ENCODE peak calls at places on chromosomes 11 and 22, in ten cellular contexts. One of them, this sample, is unnamed.

GRCh38 chr22:25134028-25134427 is 65.6 kb upstream of the CRYBB3 start:
- DNase-seq in WERI-Rb-1: no peak
- DNase-seq in mesendoderm: no peak
- DNase-seq in heart left ventricle: no peak
- DNase-seq in iPS DF 6.9: no peak
- DNase-seq in epithelial cell of esophagus: peak; percentile 78
- DNase-seq in cardiac fibroblast: no peak
- DNase-seq in LNCaP clone FGC: peak; percentile 93
- DNase-seq in A549: no peak
- DNase-seq in GM12878: no peak
- DNase-seq in this sample: no peak

GRCh38 chr11:129267716-129268115 is 75.6 kb upstream of the ARHGAP32 start:
- DNase-seq in WERI-Rb-1: no peak
- DNase-seq in mesendoderm: no peak
- DNase-seq in heart left ventricle: no peak
- DNase-seq in iPS DF 6.9: no peak
- DNase-seq in epithelial cell of esophagus: no peak
- DNase-seq in cardiac fibroblast: no peak
- DNase-seq in LNCaP clone FGC: no peak
- DNase-seq in A549: no peak
- DNase-seq in GM12878: no peak
- DNase-seq in this sample: peak; percentile 81

GRCh38 chr11:73426184-73426845 is 50.1 kb downstream of the RELT start:
- DNase-seq in WERI-Rb-1: no peak
- DNase-seq in mesendoderm: no peak
- DNase-seq in heart left ventricle: no peak
- DNase-seq in iPS DF 6.9: no peak
- DNase-seq in epithelial cell of esophagus: no peak
- DNase-seq in cardiac fibroblast: no peak
- DNase-seq in LNCaP clone FGC: no peak
- DNase-seq in A549: no peak
- DNase-seq in GM12878: no peak
- DNase-seq in this sample: no peak

GRCh38 chr11:65502274-65502851 is 3.5 kb downstream of the MALAT1 start:
- DNase-seq in WERI-Rb-1: no peak
- DNase-seq in mesendoderm: peak; percentile 46
- DNase-seq in heart left ventricle: no peak
- DNase-seq in iPS DF 6.9: no peak
- DNase-seq in epithelial cell of esophagus: peak; percentile 25
- DNase-seq in cardiac fibroblast: peak; percentile 71
- DNase-seq in LNCaP clone FGC: no peak
- DNase-seq in A549: peak; percentile 63
- DNase-seq in GM12878: no peak
- DNase-seq in this sample: no peak

GRCh38 chr22:25110846-25111578 is 88.6 kb upstream of the CRYBB3 start:
- DNase-seq in WERI-Rb-1: peak; percentile 76
- DNase-seq in mesendoderm: peak; percentile 97
- DNase-seq in heart left ventricle: peak; percentile 66
- DNase-seq in iPS DF 6.9: peak; percentile 67
- DNase-seq in epithelial cell of esophagus: peak; percentile 89
- DNase-seq in cardiac fibroblast: peak; percentile 88
- DNase-seq in LNCaP clone FGC: peak; percentile 86
- DNase-seq in A549: peak; percentile 86
- DNase-seq in GM12878: peak; percentile 26
- DNase-seq in this sample: peak; percentile 79

GRCh38 chr11:93085097-93085496 is 112.7 kb downstream of the SLC36A4 start:
- DNase-seq in WERI-Rb-1: no peak
- DNase-seq in mesendoderm: no peak
- DNase-seq in heart left ventricle: no peak
- DNase-seq in iPS DF 6.9: no peak
- DNase-seq in epithelial cell of esophagus: no peak
- DNase-seq in cardiac fibroblast: peak; percentile 90
- DNase-seq in LNCaP clone FGC: no peak
- DNase-seq in A549: no peak
- DNase-seq in GM12878: no peak
- DNase-seq in this sample: peak; percentile 28

GRCh38 chr22:42837556-42837955 is 19.5 kb downstream of the ARFGAP3 start:
- DNase-seq in WERI-Rb-1: no peak
- DNase-seq in mesendoderm: no peak
- DNase-seq in heart left ventricle: no peak
- DNase-seq in iPS DF 6.9: no peak
- DNase-seq in epithelial cell of esophagus: no peak
- DNase-seq in cardiac fibroblast: no peak
- DNase-seq in LNCaP clone FGC: no peak
- DNase-seq in A549: no peak
- DNase-seq in GM12878: no peak
- DNase-seq in this sample: no peak

GRCh38 chr22:46777609-46777970 is 15.1 kb downstream of the TBC1D22A start:
- DNase-seq in WERI-Rb-1: no peak
- DNase-seq in mesendoderm: no peak
- DNase-seq in heart left ventricle: peak; percentile 53
- DNase-seq in iPS DF 6.9: no peak
- DNase-seq in epithelial cell of esophagus: no peak
- DNase-seq in cardiac fibroblast: no peak
- DNase-seq in LNCaP clone FGC: no peak
- DNase-seq in A549: no peak
- DNase-seq in GM12878: no peak
- DNase-seq in this sample: peak; percentile 28

GRCh38 chr11:19666951-19667350 is 45.7 kb upstream of the NAV2 start:
- DNase-seq in WERI-Rb-1: no peak
- DNase-seq in mesendoderm: no peak
- DNase-seq in heart left ventricle: no peak
- DNase-seq in iPS DF 6.9: no peak
- DNase-seq in epithelial cell of esophagus: no peak
- DNase-seq in cardiac fibroblast: no peak
- DNase-seq in LNCaP clone FGC: no peak
- DNase-seq in A549: no peak
- DNase-seq in GM12878: no peak
- DNase-seq in this sample: no peak

GRCh38 chr11:2540521-2541320 is 95.9 kb downstream of the KCNQ1 start:
- DNase-seq in WERI-Rb-1: no peak
- DNase-seq in mesendoderm: no peak
- DNase-seq in heart left ventricle: no peak
- DNase-seq in iPS DF 6.9: no peak
- DNase-seq in epithelial cell of esophagus: no peak
- DNase-seq in cardiac fibroblast: no peak
- DNase-seq in LNCaP clone FGC: no peak
- DNase-seq in A549: no peak
- DNase-seq in GM12878: no peak
- DNase-seq in this sample: no peak

GRCh38 chr11:130671801-130672700 is 223.6 kb downstream of the ADAMTS15 start:
- DNase-seq in WERI-Rb-1: no peak
- DNase-seq in mesendoderm: peak; percentile 69
- DNase-seq in heart left ventricle: peak; percentile 59
- DNase-seq in iPS DF 6.9: no peak
- DNase-seq in epithelial cell of esophagus: peak; percentile 60
- DNase-seq in cardiac fibroblast: peak; percentile 67
- DNase-seq in LNCaP clone FGC: no peak
- DNase-seq in A549: peak; percentile 13
- DNase-seq in GM12878: no peak
- DNase-seq in this sample: peak; percentile 16

GRCh38 chr11:5293028-5293427 is 8.7 kb downstream of the OR51B4 start:
- DNase-seq in WERI-Rb-1: no peak
- DNase-seq in mesendoderm: no peak
- DNase-seq in heart left ventricle: no peak
- DNase-seq in iPS DF 6.9: no peak
- DNase-seq in epithelial cell of esophagus: no peak
- DNase-seq in cardiac fibroblast: no peak
- DNase-seq in LNCaP clone FGC: no peak
- DNase-seq in A549: no peak
- DNase-seq in GM12878: no peak
- DNase-seq in this sample: no peak

GRCh38 chr22:25109878-25110595 is 89.6 kb upstream of the CRYBB3 start:
- DNase-seq in WERI-Rb-1: no peak
- DNase-seq in mesendoderm: no peak
- DNase-seq in heart left ventricle: no peak
- DNase-seq in iPS DF 6.9: no peak
- DNase-seq in epithelial cell of esophagus: no peak
- DNase-seq in cardiac fibroblast: no peak
- DNase-seq in LNCaP clone FGC: peak; percentile 96
- DNase-seq in A549: no peak
- DNase-seq in GM12878: no peak
- DNase-seq in this sample: no peak

GRCh38 chr11:36431429-36432092 is 78.5 kb downstream of the TRAF6 start:
- DNase-seq in WERI-Rb-1: no peak
- DNase-seq in mesendoderm: peak; percentile 18
- DNase-seq in heart left ventricle: peak; percentile 45
- DNase-seq in iPS DF 6.9: no peak
- DNase-seq in epithelial cell of esophagus: peak; percentile 97
- DNase-seq in cardiac fibroblast: peak; percentile 98
- DNase-seq in LNCaP clone FGC: no peak
- DNase-seq in A549: peak; percentile 86
- DNase-seq in GM12878: no peak
- DNase-seq in this sample: no peak

GRCh38 chr11:14813506-14813905 is 78.5 kb downstream of the CYP2R1 start:
- DNase-seq in WERI-Rb-1: no peak
- DNase-seq in mesendoderm: no peak
- DNase-seq in heart left ventricle: no peak
- DNase-seq in iPS DF 6.9: no peak
- DNase-seq in epithelial cell of esophagus: no peak
- DNase-seq in cardiac fibroblast: no peak
- DNase-seq in LNCaP clone FGC: no peak
- DNase-seq in A549: no peak
- DNase-seq in GM12878: no peak
- DNase-seq in this sample: no peak

DNA sequence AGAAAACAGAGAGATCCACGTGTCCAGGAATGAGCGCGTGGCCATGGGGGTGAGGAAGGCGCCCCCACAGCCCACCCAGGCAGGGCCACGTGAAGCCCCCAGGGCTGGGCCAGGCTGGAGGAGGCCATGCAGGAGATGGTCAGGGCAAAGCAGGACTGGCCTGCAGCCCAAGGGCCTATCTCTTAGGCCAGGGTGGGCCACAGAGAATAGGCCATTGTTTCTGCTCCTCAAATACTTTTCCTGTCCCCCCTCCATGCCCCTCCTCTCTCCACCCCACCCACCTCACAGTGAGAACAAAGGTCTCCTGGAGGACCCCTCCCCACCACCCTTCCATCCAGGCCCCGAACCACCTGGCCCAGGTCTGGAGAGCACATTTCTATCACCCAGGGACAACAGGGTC is 8.3 kb upstream of the CDC42EP1 start:
- DNase-seq in WERI-Rb-1: no peak
- DNase-seq in mesendoderm: no peak
- DNase-seq in heart left ventricle: peak; percentile 44
- DNase-seq in iPS DF 6.9: no peak
- DNase-seq in epithelial cell of esophagus: no peak
- DNase-seq in cardiac fibroblast: no peak
- DNase-seq in LNCaP clone FGC: no peak
- DNase-seq in A549: no peak
- DNase-seq in GM12878: no peak
- DNase-seq in this sample: no peak
- H3K4me3 ChIP-seq in WERI-Rb-1: no peak overlapping the region
- H3K4me3 ChIP-seq in mesendoderm: no peak overlapping the region
- H3K4me3 ChIP-seq in heart left ventricle: no peak overlapping the region
- H3K4me3 ChIP-seq in iPS DF 6.9: no peak overlapping the region
- H3K4me3 ChIP-seq in epithelial cell of esophagus: no peak overlapping the region
- H3K4me3 ChIP-seq in cardiac fibroblast: no peak overlapping the region
- H3K4me3 ChIP-seq in LNCaP clone FGC: no peak overlapping the region
- H3K4me3 ChIP-seq in A549: no peak overlapping the region
- H3K4me3 ChIP-seq in GM12878: no peak overlapping the region
- H3K4me3 ChIP-seq in this sample: no peak overlapping the region

GRCh38 chr11:62724171-62724570 is 3.1 kb downstream of the HNRNPUL2 start:
- DNase-seq in WERI-Rb-1: no peak
- DNase-seq in mesendoderm: no peak
- DNase-seq in heart left ventricle: no peak
- DNase-seq in iPS DF 6.9: no peak
- DNase-seq in epithelial cell of esophagus: no peak
- DNase-seq in cardiac fibroblast: no peak
- DNase-seq in LNCaP clone FGC: no peak
- DNase-seq in A549: no peak
- DNase-seq in GM12878: no peak
- DNase-seq in this sample: no peak
- H3K4me3 ChIP-seq in WERI-Rb-1: no peak overlapping the region
- H3K4me3 ChIP-seq in mesendoderm: no peak overlapping the region
- H3K4me3 ChIP-seq in heart left ventricle: peak overlapping the region; percentile 89
- H3K4me3 ChIP-seq in iPS DF 6.9: no peak overlapping the region
- H3K4me3 ChIP-seq in epithelial cell of esophagus: peak overlapping the region; percentile 94
- H3K4me3 ChIP-seq in cardiac fibroblast: peak overlapping the region; percentile 89
- H3K4me3 ChIP-seq in LNCaP clone FGC: no peak overlapping the region
- H3K4me3 ChIP-seq in A549: peak overlapping the region; percentile 78
- H3K4me3 ChIP-seq in GM12878: peak overlapping the region; percentile 100
- H3K4me3 ChIP-seq in this sample: peak overlapping the region; percentile 86

GRCh38 chr11:35180311-35181233 is 41.6 kb downstream of the CD44 start:
- DNase-seq in WERI-Rb-1: no peak
- DNase-seq in mesendoderm: no peak
- DNase-seq in heart left ventricle: no peak
- DNase-seq in iPS DF 6.9: no peak
- DNase-seq in epithelial cell of esophagus: no peak
- DNase-seq in cardiac fibroblast: peak; percentile 57
- DNase-seq in LNCaP clone FGC: peak; percentile 65
- DNase-seq in A549: no peak
- DNase-seq in GM12878: no peak
- DNase-seq in this sample: no peak
- H3K4me3 ChIP-seq in WERI-Rb-1: no peak overlapping the region
- H3K4me3 ChIP-seq in mesendoderm: no peak overlapping the region
- H3K4me3 ChIP-seq in heart left ventricle: no peak overlapping the region
- H3K4me3 ChIP-seq in iPS DF 6.9: no peak overlapping the region
- H3K4me3 ChIP-seq in epithelial cell of esophagus: no peak overlapping the region
- H3K4me3 ChIP-seq in cardiac fibroblast: no peak overlapping the region
- H3K4me3 ChIP-seq in LNCaP clone FGC: no peak overlapping the region
- H3K4me3 ChIP-seq in A549: no peak overlapping the region
- H3K4me3 ChIP-seq in GM12878: no peak overlapping the region
- H3K4me3 ChIP-seq in this sample: no peak overlapping the region

DNA sequence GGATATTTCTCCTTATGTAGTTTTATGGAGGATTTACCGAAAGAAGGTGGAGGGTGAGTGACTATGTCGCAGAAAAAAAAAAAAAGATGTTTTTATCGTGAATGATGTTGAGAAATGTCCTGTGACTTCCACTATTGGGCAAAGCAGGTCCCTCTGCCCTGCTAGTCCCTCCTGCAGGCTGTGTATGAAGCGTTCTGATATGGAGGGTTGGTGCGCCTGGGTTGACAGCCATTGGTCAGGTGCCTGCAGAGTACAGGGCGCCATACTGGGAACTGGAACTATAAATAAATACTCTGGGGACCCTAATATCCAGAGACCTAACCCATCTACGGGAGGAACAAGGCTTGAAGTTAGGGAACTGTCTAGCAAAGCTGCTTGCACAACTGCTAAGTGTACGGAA is 1.5 kb downstream of the IL17RA start:
- DNase-seq in WERI-Rb-1: no peak
- DNase-seq in mesendoderm: no peak
- DNase-seq in heart left ventricle: no peak
- DNase-seq in iPS DF 6.9: no peak
- DNase-seq in epithelial cell of esophagus: no peak
- DNase-seq in cardiac fibroblast: peak; percentile 42
- DNase-seq in LNCaP clone FGC: no peak
- DNase-seq in A549: no peak
- DNase-seq in GM12878: no peak
- DNase-seq in this sample: no peak
- H3K4me3 ChIP-seq in WERI-Rb-1: no peak overlapping the region
- H3K4me3 ChIP-seq in mesendoderm: no peak overlapping the region
- H3K4me3 ChIP-seq in heart left ventricle: peak overlapping the region; percentile 94
- H3K4me3 ChIP-seq in iPS DF 6.9: no peak overlapping the region
- H3K4me3 ChIP-seq in epithelial cell of esophagus: peak overlapping the region; percentile 82
- H3K4me3 ChIP-seq in cardiac fibroblast: peak overlapping the region; percentile 89
- H3K4me3 ChIP-seq in LNCaP clone FGC: no peak overlapping the region
- H3K4me3 ChIP-seq in A549: no peak overlapping the region
- H3K4me3 ChIP-seq in GM12878: peak overlapping the region; percentile 84
- H3K4me3 ChIP-seq in this sample: peak overlapping the region; percentile 96

This sample was measured in A673.